ENCODE peak calls at places on chromosomes 11 and 22, in five cellular contexts. C is NCI-H2081, O is brain pericyte, X is neural crest cell, Q is GM06990. A is an unnamed sample.

GRCh38 chr22:48394787-48395620 is 1432.7 kb downstream of the BRD1 start:
- DNase-seq in C (no peak), O (no peak), X (no peak), Q (no peak), A (no peak)

GRCh38 chr22:22666307-22667091 is 22.1 kb downstream of the GGTLC2 start:
- DNase-seq in C (no peak), O (no peak), X (no peak), Q (no peak), A (no peak)

GRCh38 chr22:26318975-26319374 is 110.1 kb upstream of the ASPHD2 start:
- DNase-seq in C (no peak), O (no peak), X (no peak), Q (no peak), A (no peak)

GRCh38 chr11:115201121-115201792 is 303.0 kb downstream of the CADM1 start:
- DNase-seq in C (no peak), O (no peak), X (no peak), Q (no peak), A (no peak)

GRCh38 chr11:133343951-133344350 is 188.3 kb downstream of the OPCML start:
- DNase-seq in C (peak; percentile 75), O (no peak), X (no peak), Q (no peak), A (no peak)

GRCh38 chr22:37419370-37419915 is 7.8 kb downstream of the ELFN2 start:
- DNase-seq in C (no peak), O (no peak), X (no peak), Q (no peak), A (no peak)

GRCh38 chr11:129375731-129376657 is at the start of gene BARX2:
- DNase-seq in C (peak; percentile 56), O (peak; percentile 16), X (peak; percentile 49), Q (peak; percentile 21), A (no peak)

GRCh38 chr11:101346591-101346990 is 217.0 kb upstream of the PGR start:
- DNase-seq in C (no peak), O (no peak), X (no peak), Q (no peak), A (no peak)

GRCh38 chr22:48352086-48352911 is 1475.4 kb downstream of the BRD1 start:
- DNase-seq in C (no peak), O (no peak), X (no peak), Q (no peak), A (peak; percentile 72)

GRCh38 chr22:28075260-28075981 is 156.4 kb upstream of the PITPNB start:
- DNase-seq in C (no peak), O (peak; percentile 10), X (no peak), Q (no peak), A (no peak)

GRCh38 chr11:10441652-10442503 is 13.2 kb upstream of the AMPD3 start:
- DNase-seq in C (no peak), O (no peak), X (no peak), Q (peak; percentile 68), A (no peak)

GRCh38 chr11:44315947-44316387 is 6.0 kb upstream of the ALX4 start:
- DNase-seq in C (no peak), O (no peak), X (no peak), Q (no peak), A (no peak)